ENCODE peak calls at places on chromosomes 2 and 18, in five cellular contexts. S, A, L, E and C are unnamed samples.

GRCh38 chr2:160576054-160576499 is 82.5 kb upstream of the RBMS1 start:
- DNase-seq in S (peak; percentile 84), A (peak; percentile 42), L (no peak), E (peak; percentile 65), C (no peak)

GRCh38 chr2:46230677-46231425 is 66.4 kb upstream of the EPAS1 start:
- DNase-seq in S (no peak), A (no peak), L (no peak), E (no peak), C (no peak)

GRCh38 chr18:36315736-36316135 is 18.2 kb downstream of the FHOD3 start:
- DNase-seq in S (peak; percentile 81), A (no peak), L (peak; percentile 76), E (peak; percentile 67), C (no peak)

GRCh38 chr2:46136953-46137352 is 160.3 kb upstream of the EPAS1 start:
- DNase-seq in S (no peak), A (no peak), L (no peak), E (no peak), C (no peak)

GRCh38 chr2:16940214-16940613 is 274.6 kb upstream of the CYRIA start:
- DNase-seq in S (no peak), A (no peak), L (no peak), E (no peak), C (no peak)

GRCh38 chr2:79178073-79178720 is 18.6 kb upstream of the REG3A start:
- DNase-seq in S (no peak), A (no peak), L (no peak), E (no peak), C (no peak)

GRCh38 chr2:144201868-144202468 is 318.0 kb downstream of the ZEB2 start:
- DNase-seq in S (peak; percentile 13), A (peak; percentile 21), L (no peak), E (peak; percentile 67), C (no peak)

GRCh38 chr18:46859855-46860254 is 57.5 kb downstream of the PIAS2 start:
- DNase-seq in S (no peak), A (no peak), L (no peak), E (peak; percentile 25), C (no peak)

GRCh38 chr2:120347387-120348010 is 1.6 kb downstream of the INHBB start:
- DNase-seq in S (no peak), A (no peak), L (peak; percentile 85), E (no peak), C (no peak)

GRCh38 chr2:28707592-28707991 is 44.0 kb upstream of the PPP1CB start:
- DNase-seq in S (no peak), A (no peak), L (no peak), E (no peak), C (no peak)

GRCh38 chr2:168192839-168193616 is 54.4 kb downstream of the STK39 start:
- DNase-seq in S (peak; percentile 54), A (peak; percentile 34), L (no peak), E (no peak), C (no peak)

GRCh38 chr2:237670641-237671040 is 43.3 kb downstream of the LRRFIP1 start:
- DNase-seq in S (no peak), A (no peak), L (no peak), E (peak; percentile 35), C (no peak)

GRCh38 chr2:136127356-136127755 is 9.4 kb upstream of the CXCR4 start:
- DNase-seq in S (no peak), A (no peak), L (no peak), E (no peak), C (no peak)

GRCh38 chr18:34212511-34212910 is 12.2 kb downstream of the NOL4 start:
- DNase-seq in S (no peak), A (no peak), L (no peak), E (no peak), C (no peak)

GRCh38 chr2:99845291-99845690 is 297.1 kb downstream of the AFF3 start:
- DNase-seq in S (no peak), A (no peak), L (no peak), E (no peak), C (no peak)

GRCh38 chr2:240225116-240225515 is 84.7 kb upstream of the OTOS start:
- DNase-seq in S (no peak), A (no peak), L (no peak), E (no peak), C (no peak)

GRCh38 chr2:26709323-26710110 is 17.0 kb downstream of the KCNK3 start:
- DNase-seq in S (no peak), A (no peak), L (no peak), E (no peak), C (no peak)

GRCh38 chr2:184534986-184535385 is 63.3 kb upstream of the ZNF804A start:
- DNase-seq in S (peak; percentile 29), A (no peak), L (no peak), E (no peak), C (no peak)

GRCh38 chr2:160006466-160006865 is 55.9 kb downstream of the PLA2R1 start:
- DNase-seq in S (no peak), A (no peak), L (no peak), E (no peak), C (no peak)

GRCh38 chr18:49581369-49581768 is 19.5 kb downstream of the LIPG start:
- DNase-seq in S (no peak), A (no peak), L (no peak), E (no peak), C (no peak)

GRCh38 chr18:63074987-63075404 is 244.6 kb downstream of the BCL2 start:
- DNase-seq in S (peak; percentile 76), A (peak; percentile 56), L (peak; percentile 86), E (peak; percentile 20), C (peak; percentile 45)

GRCh38 chr2:240021488-240022104 is 3.5 kb downstream of the NDUFA10 start:
- DNase-seq in S (peak; percentile 60), A (peak; percentile 65), L (peak; percentile 80), E (peak; percentile 52), C (peak; percentile 50)

GRCh38 chr2:42575458-42576064 is 7.1 kb downstream of the MTA3 start:
- DNase-seq in S (no peak), A (no peak), L (no peak), E (no peak), C (no peak)

GRCh38 chr2:62343636-62344349 is 147.9 kb downstream of the B3GNT2 start:
- DNase-seq in S (peak; percentile 17), A (no peak), L (no peak), E (no peak), C (no peak)

GRCh38 chr2:40361478-40361877 is 90.4 kb downstream of the SLC8A1 start:
- DNase-seq in S (no peak), A (no peak), L (no peak), E (no peak), C (no peak)

DNA sequence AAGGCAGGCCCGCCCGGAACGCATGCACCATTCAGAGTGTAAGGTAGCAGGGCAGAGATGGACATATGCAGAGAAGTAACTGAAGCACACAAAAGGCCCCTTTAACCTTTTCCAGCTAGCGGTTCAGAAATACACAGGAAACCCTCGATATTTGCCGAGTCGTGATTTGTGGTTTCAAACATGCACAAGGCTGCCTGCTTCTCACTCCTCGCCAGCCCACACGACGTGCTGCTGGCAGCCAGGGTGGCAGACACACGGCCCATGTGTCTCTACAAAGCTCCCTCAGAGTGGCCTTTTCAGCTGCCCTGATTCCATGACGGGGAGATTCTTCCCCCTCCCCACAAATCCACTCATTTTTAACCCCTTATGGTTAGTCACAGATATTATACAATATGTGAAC is 23.6 kb downstream of the ZBTB7C start:
- DNase-seq in S (no peak), A (no peak), L (no peak), E (no peak), C (no peak)
- TF ChIP-seq CTCF in S (no peak), A (no peak), L (no peak), E (no peak), C (no peak)

DNA sequence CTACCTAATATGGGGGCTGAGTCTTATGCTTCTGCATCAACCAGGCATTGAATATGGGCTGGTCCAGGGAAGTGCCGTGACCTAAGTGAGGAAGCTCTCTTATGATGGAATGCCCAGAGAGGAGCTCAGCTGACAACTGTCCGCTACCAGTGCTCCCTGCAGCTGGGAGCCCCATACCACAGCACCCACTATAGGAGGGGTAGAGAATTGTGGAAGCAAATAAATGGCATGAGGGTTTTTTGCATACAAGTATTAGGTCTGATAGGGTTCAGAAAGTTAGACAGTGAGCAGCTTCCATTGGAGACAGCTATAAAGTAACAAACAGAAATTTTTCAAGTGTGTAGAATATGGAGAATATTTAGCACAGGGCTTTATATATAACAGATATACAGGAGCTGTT is 4.6 kb downstream of the TIMM21 start:
- DNase-seq in S (no peak), A (no peak), L (no peak), E (no peak), C (no peak)
- TF ChIP-seq CTCF in S (no peak), A (no peak), L (no peak), E (no peak), C (no peak)

GRCh38 chr2:20241973-20242726 is 17.2 kb upstream of the SDC1 start:
- DNase-seq in S (no peak), A (no peak), L (peak; percentile 37), E (no peak), C (no peak)
- TF ChIP-seq CTCF in S (peak; percentile 33), A (peak; percentile 49), L (peak; percentile 65), E (no peak), C (no peak)

DNA sequence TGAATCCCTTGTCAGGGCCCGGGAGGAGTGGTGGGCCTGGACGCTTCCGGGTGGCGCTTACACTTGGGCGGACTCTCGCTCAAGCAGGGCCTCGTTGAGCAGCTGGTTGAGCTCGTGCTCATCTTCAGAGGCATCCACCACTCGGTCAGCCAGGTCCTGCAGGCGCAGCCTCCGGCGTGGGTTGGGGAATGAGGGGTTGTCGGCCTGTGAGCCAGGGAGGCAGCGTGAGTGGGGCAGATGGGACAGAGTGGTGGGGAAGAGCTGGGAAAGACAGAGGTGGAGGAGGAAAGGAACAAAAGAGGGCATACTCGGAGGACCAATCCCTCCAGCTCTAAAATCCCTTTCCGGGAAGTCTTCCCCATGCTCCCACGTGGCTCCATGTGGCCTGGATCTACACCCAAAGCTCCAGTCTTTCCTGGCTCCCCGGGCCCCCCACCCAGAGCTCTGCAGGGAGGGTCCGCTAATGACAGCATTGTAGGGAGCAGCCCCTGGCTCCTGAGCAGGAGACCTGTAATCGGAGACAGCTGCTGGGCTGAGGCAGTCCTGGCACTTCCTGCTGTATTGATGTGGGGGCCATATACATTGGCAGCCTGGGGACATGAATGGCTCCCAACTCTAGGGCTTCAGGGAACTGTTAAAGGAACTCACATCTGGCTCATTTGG is 41.6 kb downstream of the CENPO start:
- DNase-seq in S (no peak), A (no peak), L (no peak), E (no peak), C (no peak)
- TF ChIP-seq CTCF in S (no peak), A (no peak), L (no peak), E (no peak), C (no peak)

DNA sequence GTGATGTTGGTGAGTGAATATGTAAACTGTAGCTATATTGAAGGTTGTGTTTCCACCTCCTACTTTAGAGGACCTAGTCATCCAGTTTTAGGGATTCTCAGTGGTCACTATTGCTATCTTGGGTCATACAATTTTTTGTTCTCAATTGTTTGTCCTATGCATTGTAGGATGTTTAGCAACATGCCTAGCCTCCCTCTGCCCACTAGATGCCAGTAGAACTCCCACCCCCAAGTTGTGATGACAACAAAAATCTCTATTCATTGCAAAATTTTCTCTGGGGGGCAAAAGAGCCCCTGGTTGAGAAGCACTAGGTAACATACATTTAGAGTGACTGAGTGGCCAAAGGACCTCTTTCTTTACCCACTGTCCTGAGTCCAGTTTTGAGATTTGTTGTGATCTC is 87.3 kb downstream of the LRRTM4 start:
- DNase-seq in S (no peak), A (no peak), L (peak; percentile 12), E (no peak), C (no peak)
- TF ChIP-seq CTCF in S (no peak), A (no peak), L (peak; percentile 60), E (no peak), C (no peak)